ENCODE peak calls at places on chromosomes 7 and 10, in eight cellular contexts. A is AG04450, X is Peyer's patch, H is renal cortical epithelial cell, Q is Ammon's horn, F is H4, S is PC-9, G is DMS 273 treated with DMSO at 0.1 percent for 48 hours. P is an unnamed sample.

GRCh38 chr7:32428546-32428945 is 61.6 kb downstream of the LSM5 start:
- DNase-seq in A (no peak), X (no peak), H (no peak), Q (no peak), F (no peak), S (no peak), G (no peak), P (no peak)

GRCh38 chr10:46555713-46556514 is 544 bp downstream of the GPRIN2 start:
- DNase-seq in A (no peak), X (peak), H (no peak), Q (no peak), F (no peak), S (peak), G (no peak), P (peak)

GRCh38 chr7:99078416-99078815 is 65.5 kb downstream of the SMURF1 start:
- DNase-seq in A (no peak), X (no peak), H (no peak), Q (no peak), F (no peak), S (no peak), G (no peak), P (no peak)

GRCh38 chr7:130922206-130923112 is 188.5 kb upstream of the KLF14 start:
- DNase-seq in A (no peak), X (no peak), H (peak), Q (no peak), F (no peak), S (no peak), G (no peak), P (peak)

GRCh38 chr7:135206887-135207738 is 4.2 kb downstream of the WDR91 start:
- DNase-seq in A (no peak), X (no peak), H (peak), Q (no peak), F (no peak), S (no peak), G (no peak), P (peak)

GRCh38 chr10:3775671-3776551 is 9.1 kb downstream of the KLF6 start:
- DNase-seq in A (no peak), X (no peak), H (peak), Q (peak), F (no peak), S (peak), G (no peak), P (peak)

GRCh38 chr10:71213127-71213616 is 802 bp downstream of the UNC5B start:
- DNase-seq in A (no peak), X (peak), H (peak), Q (peak), F (peak), S (peak), G (peak), P (peak)

GRCh38 chr7:13912740-13913320 is 76.6 kb downstream of the ETV1 start:
- DNase-seq in A (no peak), X (no peak), H (peak), Q (no peak), F (no peak), S (no peak), G (no peak), P (no peak)

GRCh38 chr10:29882766-29883165 is 176.6 kb downstream of the JCAD start:
- DNase-seq in A (no peak), X (no peak), H (no peak), Q (no peak), F (no peak), S (no peak), G (no peak), P (no peak)

GRCh38 chr10:95496246-95496911 is 64.8 kb downstream of the SORBS1 start:
- DNase-seq in A (no peak), X (no peak), H (no peak), Q (no peak), F (no peak), S (no peak), G (no peak), P (no peak)

GRCh38 chr10:35890061-35890969 is 248.2 kb upstream of the FZD8 start:
- DNase-seq in A (no peak), X (no peak), H (peak), Q (no peak), F (peak), S (no peak), G (no peak), P (no peak)

GRCh38 chr10:19819419-19820033 is 3.3 kb downstream of the PLXDC2 start:
- DNase-seq in A (no peak), X (no peak), H (peak), Q (peak), F (peak), S (no peak), G (no peak), P (peak)

GRCh38 chr7:27130540-27131389 is at the start of gene HOXA4:
- DNase-seq in A (no peak), X (peak), H (no peak), Q (peak), F (peak), S (no peak), G (peak), P (peak)

GRCh38 chr7:43869898-43870240 is 552 bp upstream of the MRPS24 start:
- DNase-seq in A (peak), X (no peak), H (peak), Q (peak), F (peak), S (peak), G (no peak), P (peak)

GRCh38 chr7:87048839-87049238 is 10.6 kb downstream of the ELAPOR2 start:
- DNase-seq in A (no peak), X (no peak), H (no peak), Q (no peak), F (no peak), S (no peak), G (no peak), P (no peak)

GRCh38 chr10:129913021-129913695 is 50.9 kb downstream of the EBF3 start:
- DNase-seq in A (no peak), X (peak), H (no peak), Q (no peak), F (no peak), S (no peak), G (no peak), P (no peak)

GRCh38 chr7:39238209-39238869 is 260.6 kb downstream of the POU6F2 start:
- DNase-seq in A (no peak), X (no peak), H (no peak), Q (no peak), F (peak), S (no peak), G (no peak), P (no peak)

GRCh38 chr7:67518580-67518979 is 521.9 kb downstream of the TYW1 start:
- DNase-seq in A (no peak), X (no peak), H (no peak), Q (no peak), F (peak), S (no peak), G (no peak), P (no peak)

GRCh38 chr10:52801951-52802350 is 29.4 kb upstream of the MBL2 start:
- DNase-seq in A (no peak), X (no peak), H (peak), Q (no peak), F (no peak), S (no peak), G (no peak), P (peak)

GRCh38 chr7:112989531-112989930 is 97.1 kb downstream of the GPR85 start:
- DNase-seq in A (no peak), X (no peak), H (peak), Q (no peak), F (peak), S (no peak), G (no peak), P (peak)

GRCh38 chr10:130043491-130043890 is 67.1 kb downstream of the C10orf143 start:
- DNase-seq in A (no peak), X (no peak), H (no peak), Q (no peak), F (no peak), S (no peak), G (no peak), P (no peak)

GRCh38 chr7:66326501-66327180 is 121.5 kb downstream of the TPST1 start:
- DNase-seq in A (peak), X (no peak), H (no peak), Q (no peak), F (no peak), S (no peak), G (no peak), P (no peak)

GRCh38 chr7:122829962-122830361 is 56.3 kb downstream of the CADPS2 start:
- DNase-seq in A (no peak), X (no peak), H (no peak), Q (no peak), F (no peak), S (no peak), G (no peak), P (no peak)

GRCh38 chr7:26328498-26329390 is 37.1 kb downstream of the SNX10 start:
- DNase-seq in A (no peak), X (no peak), H (no peak), Q (no peak), F (no peak), S (no peak), G (no peak), P (peak)

GRCh38 chr7:149664176-149664575 is 109.2 kb downstream of the ZNF467 start:
- DNase-seq in A (no peak), X (no peak), H (no peak), Q (no peak), F (no peak), S (no peak), G (no peak), P (no peak)

GRCh38 chr10:14414901-14415300 is 84.2 kb upstream of the FRMD4A start:
- DNase-seq in A (peak), X (no peak), H (no peak), Q (peak), F (no peak), S (no peak), G (no peak), P (peak)

GRCh38 chr7:919924-920341 is 34.5 kb downstream of the ADAP1 start:
- DNase-seq in A (no peak), X (peak), H (no peak), Q (no peak), F (no peak), S (peak), G (no peak), P (no peak)

GRCh38 chr10:60032723-60033122 is 126.4 kb upstream of the CCDC6 start:
- DNase-seq in A (no peak), X (no peak), H (peak), Q (peak), F (peak), S (peak), G (peak), P (peak)

GRCh38 chr7:141563956-141564623 is 12.9 kb downstream of the AGK start:
- DNase-seq in A (no peak), X (no peak), H (no peak), Q (no peak), F (no peak), S (no peak), G (no peak), P (peak)

GRCh38 chr10:25304606-25305005 is 129.8 kb downstream of the GPR158 start:
- DNase-seq in A (no peak), X (no peak), H (no peak), Q (no peak), F (no peak), S (no peak), G (no peak), P (no peak)

GRCh38 chr7:152335900-152336571 is 99.8 kb downstream of the KMT2C start:
- DNase-seq in A (no peak), X (no peak), H (no peak), Q (peak), F (no peak), S (no peak), G (no peak), P (no peak)

GRCh38 chr10:70866424-70866823 is 21.9 kb downstream of the PCBD1 start:
- DNase-seq in A (no peak), X (no peak), H (peak), Q (no peak), F (peak), S (peak), G (no peak), P (peak)

GRCh38 chr10:86079088-86079487 is 287.5 kb downstream of the GRID1 start:
- DNase-seq in A (no peak), X (no peak), H (peak), Q (no peak), F (peak), S (no peak), G (no peak), P (peak)

GRCh38 chr10:440127-440526 is 249.3 kb downstream of the DIP2C start:
- DNase-seq in A (no peak), X (no peak), H (no peak), Q (no peak), F (no peak), S (no peak), G (no peak), P (no peak)

P was measured in kidney tubule cell.